ENCODE peak calls at places on chromosome 22, in six cellular contexts. U, P, X, K, C and E are unnamed samples.
A peak's percentile ranks its signal among the peaks of the same experiment; 100 is the strongest.

GRCh38 chr22:42562684-42563083 is 8.9 kb downstream of the SERHL2 start:
- DNase-seq in U (no peak), P (peak; percentile 5), X (no peak), K (no peak), C (no peak), E (no peak)

GRCh38 chr22:42296381-42296853 is 26.0 kb upstream of the TCF20 start:
- DNase-seq in U (no peak), P (no peak), X (peak; percentile 50), K (no peak), C (peak; percentile 75), E (no peak)

GRCh38 chr22:19307872-19308271 is 16.4 kb upstream of the CLTCL1 start:
- DNase-seq in U (no peak), P (no peak), X (no peak), K (no peak), C (no peak), E (no peak)

GRCh38 chr22:23110190-23110921 is 31.4 kb downstream of the RSPH14 start:
- DNase-seq in U (no peak), P (peak; percentile 65), X (no peak), K (no peak), C (peak; percentile 27), E (no peak)

GRCh38 chr22:25334091-25334490 is 114.7 kb downstream of the CRYBB2 start:
- DNase-seq in U (no peak), P (peak; percentile 27), X (peak; percentile 64), K (peak; percentile 0), C (no peak), E (no peak)

GRCh38 chr22:40746428-40747220 is 67.3 kb downstream of the MCHR1 start:
- DNase-seq in U (no peak), P (no peak), X (no peak), K (no peak), C (no peak), E (no peak)

GRCh38 chr22:41619979-41620645 is 731 bp downstream of the DESI1 start:
- DNase-seq in U (no peak), P (no peak), X (peak; percentile 64), K (no peak), C (peak; percentile 79), E (peak; percentile 9)

GRCh38 chr22:44583076-44583760 is 85.2 kb upstream of the RTL6 start:
- DNase-seq in U (peak; percentile 18), P (no peak), X (no peak), K (no peak), C (no peak), E (no peak)

GRCh38 chr22:19942886-19943664 is 1.5 kb upstream of the TXNRD2 start:
- DNase-seq in U (no peak), P (no peak), X (no peak), K (no peak), C (no peak), E (peak; percentile 63)

GRCh38 chr22:19784396-19785175 is 24.0 kb downstream of the TBX1 start:
- DNase-seq in U (no peak), P (no peak), X (no peak), K (no peak), C (peak; percentile 70), E (no peak)

GRCh38 chr22:25814685-25815084 is 72.7 kb downstream of the MYO18B start:
- DNase-seq in U (no peak), P (no peak), X (no peak), K (no peak), C (no peak), E (no peak)

GRCh38 chr22:30371981-30372380 is 15.2 kb downstream of the CCDC157 start:
- DNase-seq in U (no peak), P (no peak), X (no peak), K (no peak), C (no peak), E (no peak)

GRCh38 chr22:46373838-46374662 is 38.5 kb downstream of the TRMU start:
- DNase-seq in U (no peak), P (no peak), X (peak; percentile 74), K (peak; percentile 48), C (no peak), E (no peak)

GRCh38 chr22:44825310-44826150 is 73.2 kb downstream of the ARHGAP8 start:
- DNase-seq in U (no peak), P (no peak), X (no peak), K (no peak), C (peak; percentile 81), E (no peak)

GRCh38 chr22:22702159-22702873 is 57.9 kb downstream of the GGTLC2 start:
- DNase-seq in U (no peak), P (no peak), X (peak; percentile 44), K (no peak), C (peak; percentile 13), E (no peak)

GRCh38 chr22:47022075-47022473 is 259.6 kb downstream of the TBC1D22A start:
- DNase-seq in U (no peak), P (no peak), X (no peak), K (no peak), C (no peak), E (no peak)

GRCh38 chr22:45828836-45829235 is 148.1 kb downstream of the WNT7B start:
- DNase-seq in U (no peak), P (no peak), X (no peak), K (no peak), C (no peak), E (no peak)

GRCh38 chr22:38051261-38051660 is 5.9 kb upstream of the PICK1 start:
- DNase-seq in U (no peak), P (no peak), X (no peak), K (no peak), C (no peak), E (no peak)

GRCh38 chr22:41742918-41743317 is 43.6 kb downstream of the MEI1 start:
- DNase-seq in U (no peak), P (no peak), X (no peak), K (no peak), C (no peak), E (no peak)

GRCh38 chr22:19880786-19881569 is 26.3 kb upstream of the GNB1L start:
- DNase-seq in U (peak; percentile 97), P (peak; percentile 90), X (no peak), K (no peak), C (no peak), E (peak; percentile 38)

DNA sequence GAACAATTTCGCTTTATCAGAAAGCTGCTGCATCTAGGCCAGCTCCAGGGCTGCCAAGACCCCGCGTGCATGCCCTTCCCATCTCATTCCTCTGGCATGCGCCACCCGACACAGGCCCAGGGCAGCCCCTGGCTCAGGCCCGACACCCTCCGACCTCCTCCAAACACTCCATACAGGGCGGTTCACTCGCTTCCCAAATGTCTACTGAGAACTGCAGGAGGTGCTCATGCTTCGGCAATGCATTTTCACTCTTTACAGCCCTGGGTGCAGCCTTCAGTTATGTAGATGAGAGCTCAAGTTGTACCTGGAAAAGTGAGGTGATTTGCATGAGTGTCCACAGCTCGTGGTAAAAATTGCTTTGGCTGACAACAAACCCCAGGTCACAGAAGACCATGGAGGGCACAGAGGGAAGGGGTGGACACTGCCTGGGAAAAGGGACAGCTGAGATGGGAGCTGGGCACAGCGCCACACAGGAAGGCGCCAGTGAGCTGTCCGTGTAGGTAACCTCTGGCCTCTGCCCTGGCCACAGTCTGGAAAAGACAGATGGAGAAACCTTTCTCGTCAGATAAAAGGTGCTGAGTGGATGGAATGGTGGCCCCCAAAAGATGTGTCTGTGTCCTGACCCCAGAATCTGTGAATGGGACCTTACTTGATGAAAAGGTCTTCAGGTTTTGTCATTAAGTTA is 1351.9 kb downstream of the BRD1 start:
- DNase-seq in U (no peak), P (no peak), X (no peak), K (no peak), C (no peak), E (no peak)
- TF ChIP-seq EP300 in U (no peak), P (no peak), X (no peak), K (no peak), C (no peak), E (no peak)

DNA sequence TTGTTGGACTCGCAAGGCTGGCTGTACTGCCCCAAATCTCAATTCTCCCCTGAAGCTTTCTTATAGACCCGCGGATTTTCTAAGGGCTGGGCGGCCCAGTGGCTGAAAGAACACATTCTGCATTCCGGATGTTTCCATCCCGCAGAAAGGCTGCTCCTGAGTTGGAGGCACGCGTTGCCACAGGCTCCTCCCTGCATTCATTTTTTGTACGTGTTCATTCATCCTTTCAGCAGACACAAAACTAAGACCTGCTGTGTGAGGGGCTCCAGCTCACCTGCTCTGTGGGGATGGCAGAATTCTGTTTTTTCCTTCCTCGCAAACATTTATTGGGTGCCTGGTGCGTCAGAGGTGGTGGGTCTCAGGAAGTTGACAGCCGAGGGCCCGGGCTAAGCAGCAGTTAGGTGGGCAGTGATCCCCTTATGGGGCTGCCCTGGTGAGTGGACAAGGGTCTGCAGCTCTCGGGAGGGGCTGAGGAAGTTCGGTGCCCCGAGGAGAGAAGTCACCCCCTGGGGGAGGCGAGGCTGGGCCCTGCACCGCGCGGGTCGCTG is 23.7 kb downstream of the SHANK3 start:
- DNase-seq in U (no peak), P (no peak), X (no peak), K (no peak), C (no peak), E (no peak)
- H3K4me3 ChIP-seq in U (no peak overlapping the region), P (no peak overlapping the region), X (no peak overlapping the region), K (no peak overlapping the region), C (no peak overlapping the region), E (no peak overlapping the region)

DNA sequence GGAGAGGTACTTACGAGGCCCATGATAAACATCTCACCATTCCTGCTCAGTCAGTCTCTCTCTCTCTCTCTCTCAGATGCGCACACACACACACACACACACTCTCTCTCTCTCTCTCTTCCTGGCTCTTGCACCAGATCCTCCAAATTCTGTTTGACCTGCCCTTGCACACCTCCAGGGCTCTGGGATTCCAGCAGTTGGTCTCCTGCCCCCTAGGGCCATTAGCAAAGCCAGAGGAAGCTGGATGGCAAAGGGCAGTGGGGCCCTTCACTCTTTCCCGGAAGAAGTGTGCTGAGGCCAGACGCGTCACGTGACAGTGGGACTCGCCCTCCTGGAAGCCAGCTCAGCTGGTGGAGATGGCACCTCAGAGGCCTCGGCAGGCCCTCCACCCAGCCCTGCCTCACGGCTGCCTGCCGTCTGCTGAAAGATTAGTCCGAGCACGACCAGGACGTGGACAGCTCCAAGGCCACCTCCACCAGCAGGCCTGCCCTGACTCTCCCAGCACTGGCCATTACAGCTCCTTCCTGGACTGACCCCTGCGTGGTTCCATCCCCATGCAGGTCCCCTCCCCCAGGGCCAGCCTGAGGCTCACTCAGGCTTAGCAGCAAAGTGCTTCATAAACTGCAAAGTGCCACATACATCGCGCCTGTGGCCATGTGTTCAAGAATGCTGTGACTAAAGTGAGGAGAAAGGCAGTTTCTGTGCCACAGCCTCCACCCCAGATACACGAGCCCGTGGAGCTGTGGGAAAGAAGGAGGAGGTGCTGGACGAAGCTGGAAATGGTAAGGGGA is 3.7 kb downstream of the PDGFB start:
- DNase-seq in U (peak; percentile 29), P (no peak), X (peak; percentile 73), K (no peak), C (no peak), E (peak; percentile 36)
- TF ChIP-seq EP300 in U (no peak), P (no peak), X (no peak), K (no peak), C (no peak), E (no peak)

DNA sequence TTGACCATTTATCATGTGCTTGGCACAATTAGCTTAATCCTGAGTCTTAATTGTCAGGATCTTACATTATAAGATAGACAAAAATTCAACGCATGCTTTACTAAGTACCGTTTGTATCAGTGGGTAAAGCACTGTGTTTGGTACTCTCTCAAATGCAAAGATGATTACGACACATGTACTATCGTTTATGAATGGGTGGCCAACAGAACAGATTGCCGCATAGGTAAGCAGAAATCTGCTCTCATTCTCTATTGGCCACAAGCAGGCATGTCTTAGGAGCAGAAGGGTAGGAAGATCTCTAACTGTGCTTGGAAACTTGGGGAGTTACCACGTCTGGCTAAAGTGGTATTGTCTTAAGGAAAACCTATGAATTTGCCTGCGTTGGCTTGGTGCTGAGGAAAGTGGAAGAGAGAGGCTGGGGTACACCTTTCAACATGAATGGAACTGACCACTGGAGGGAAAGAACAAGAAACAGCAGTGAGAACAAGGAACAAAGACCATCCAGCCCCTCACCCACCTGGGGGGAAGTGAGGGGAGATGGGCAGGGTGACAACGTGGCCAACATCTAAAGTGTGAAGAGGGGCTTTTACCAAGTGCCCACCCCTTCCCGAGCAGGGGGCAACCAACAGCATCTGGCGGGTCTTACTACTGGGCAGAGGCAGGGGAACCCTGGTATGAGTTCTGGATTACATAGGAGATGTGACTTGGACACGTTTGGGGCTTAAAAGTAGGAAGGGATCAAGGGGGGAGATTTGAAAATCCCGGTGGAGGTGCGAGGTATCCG is 1.0 kb upstream of the TUBA8 start:
- DNase-seq in U (no peak), P (no peak), X (no peak), K (no peak), C (no peak), E (no peak)
- H3K4me3 ChIP-seq in U (no peak overlapping the region), P (no peak overlapping the region), X (no peak overlapping the region), K (peak overlapping the region; percentile 65), C (no peak overlapping the region), E (peak overlapping the region; percentile 60)